ENCODE peak calls at places on chromosome 12, in nine cellular contexts. R, S, X, N, G, F, W, U and B are unnamed samples.

GRCh38 chr12:116318738-116319050 is 41.2 kb upstream of the MED13L start:
- DNase-seq in R (no peak), S (peak; percentile 63), X (no peak), N (no peak), G (no peak), F (no peak), W (peak; percentile 25), U (no peak), B (no peak)

GRCh38 chr12:90023207-90023870 is 314.7 kb upstream of the ATP2B1 start:
- DNase-seq in R (no peak), S (no peak), X (no peak), N (no peak), G (no peak), F (no peak), W (no peak), U (no peak), B (no peak)

GRCh38 chr12:114481200-114481535 is 75.2 kb upstream of the TBX5 start:
- DNase-seq in R (no peak), S (no peak), X (no peak), N (no peak), G (no peak), F (no peak), W (no peak), U (no peak), B (no peak)

GRCh38 chr12:120242971-120243699 is 22.4 kb downstream of the PXN start:
- DNase-seq in R (no peak), S (no peak), X (no peak), N (no peak), G (no peak), F (no peak), W (no peak), U (no peak), B (no peak)

GRCh38 chr12:111027431-111027830 is 107.1 kb upstream of the MYL2 start:
- DNase-seq in R (no peak), S (no peak), X (no peak), N (no peak), G (no peak), F (no peak), W (no peak), U (no peak), B (no peak)

GRCh38 chr12:49763006-49763591 is 21.7 kb downstream of the TMBIM6 start:
- DNase-seq in R (peak; percentile 76), S (peak; percentile 49), X (peak; percentile 57), N (peak; percentile 92), G (peak; percentile 81), F (peak; percentile 60), W (peak; percentile 62), U (no peak), B (peak; percentile 59)

GRCh38 chr12:120999191-121000120 is 16.8 kb downstream of the C12orf43 start:
- DNase-seq in R (no peak), S (no peak), X (no peak), N (peak; percentile 81), G (no peak), F (no peak), W (peak; percentile 35), U (no peak), B (no peak)

GRCh38 chr12:42815068-42815467 is 225.5 kb upstream of the PRICKLE1 start:
- DNase-seq in R (no peak), S (no peak), X (no peak), N (no peak), G (no peak), F (no peak), W (no peak), U (no peak), B (no peak)

GRCh38 chr12:120677765-120678473 is 9.0 kb upstream of the MLEC start:
- DNase-seq in R (peak; percentile 22), S (no peak), X (no peak), N (peak; percentile 41), G (peak; percentile 37), F (no peak), W (no peak), U (peak; percentile 40), B (peak; percentile 49)

GRCh38 chr12:23760495-23760894 is 189.0 kb downstream of the SOX5 start:
- DNase-seq in R (no peak), S (no peak), X (no peak), N (peak; percentile 53), G (no peak), F (no peak), W (no peak), U (no peak), B (no peak)

GRCh38 chr12:386651-387050 is 2.5 kb downstream of the KDM5A start:
- DNase-seq in R (no peak), S (no peak), X (no peak), N (no peak), G (no peak), F (no peak), W (no peak), U (no peak), B (no peak)

GRCh38 chr12:388547-389137 is 478 bp downstream of the KDM5A start:
- DNase-seq in R (peak; percentile 24), S (no peak), X (no peak), N (no peak), G (peak; percentile 33), F (no peak), W (peak; percentile 7), U (no peak), B (no peak)

GRCh38 chr12:388012-388411 is 1.1 kb downstream of the KDM5A start:
- DNase-seq in R (no peak), S (no peak), X (no peak), N (no peak), G (no peak), F (no peak), W (no peak), U (no peak), B (no peak)

DNA sequence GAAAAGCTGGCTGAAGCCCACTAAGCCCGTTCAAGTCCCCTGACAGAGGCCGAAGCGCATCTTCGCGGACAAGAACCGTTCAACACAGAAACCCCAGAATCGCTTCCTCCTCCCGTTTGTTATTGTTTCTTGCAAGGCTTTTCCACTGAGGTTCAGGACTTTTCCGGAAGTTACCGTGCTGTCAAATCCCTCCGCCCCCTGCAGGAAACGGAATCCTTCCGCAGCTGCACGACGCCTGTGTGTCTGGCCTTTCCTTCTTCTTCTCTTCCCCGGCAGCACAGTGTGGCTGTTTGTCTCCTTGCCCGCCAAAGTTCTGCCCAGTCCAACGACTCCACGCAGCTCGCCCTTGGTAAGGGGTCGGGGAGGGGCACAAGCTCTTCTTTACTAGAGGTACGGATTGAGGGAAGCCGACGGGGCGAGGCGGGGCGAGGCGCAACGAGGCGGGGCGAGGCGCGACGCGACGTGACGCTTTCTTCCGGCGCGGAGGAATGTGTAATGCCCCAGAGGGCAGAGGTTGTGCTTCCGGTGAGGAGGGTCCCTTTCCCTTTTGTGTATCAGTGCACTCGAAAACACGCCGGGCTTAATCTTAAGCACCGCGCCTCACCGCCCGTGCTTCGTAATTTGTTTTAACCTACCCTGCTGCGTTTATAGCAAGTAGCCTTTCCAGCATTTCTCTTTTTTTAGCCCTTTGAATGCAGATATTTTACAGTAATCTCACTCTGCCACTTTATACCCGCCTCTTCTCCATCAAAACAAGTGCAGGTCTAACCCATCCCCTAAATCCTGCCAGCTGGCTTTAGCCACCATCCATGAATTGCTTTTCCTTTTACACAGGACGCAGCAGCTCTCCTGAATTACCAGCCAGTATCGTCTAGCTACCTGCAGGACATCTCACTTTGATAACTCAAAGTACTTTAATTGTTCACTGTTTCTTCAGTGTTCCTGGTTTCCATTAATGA is at the start of gene KDM5A:
- DNase-seq in R (peak; percentile 89), S (peak; percentile 90), X (peak; percentile 70), N (peak; percentile 88), G (peak; percentile 92), F (peak; percentile 91), W (peak; percentile 92), U (peak; percentile 75), B (peak; percentile 70)
- TF ChIP-seq POLR2A in R (peak; percentile 73), S (no peak), X (peak; percentile 94), N (peak; percentile 85), G (peak; percentile 52), F (peak; percentile 53), W (peak; percentile 75), U (peak; percentile 43), B (peak; percentile 67)

GRCh38 chr12:93632383-93632782 is 44.8 kb upstream of the CRADD start:
- DNase-seq in R (no peak), S (no peak), X (no peak), N (peak; percentile 14), G (no peak), F (no peak), W (no peak), U (no peak), B (no peak)
- TF ChIP-seq POLR2A in R (no peak), S (no peak), X (no peak), N (no peak), G (no peak), F (no peak), W (no peak), U (no peak), B (no peak)

DNA sequence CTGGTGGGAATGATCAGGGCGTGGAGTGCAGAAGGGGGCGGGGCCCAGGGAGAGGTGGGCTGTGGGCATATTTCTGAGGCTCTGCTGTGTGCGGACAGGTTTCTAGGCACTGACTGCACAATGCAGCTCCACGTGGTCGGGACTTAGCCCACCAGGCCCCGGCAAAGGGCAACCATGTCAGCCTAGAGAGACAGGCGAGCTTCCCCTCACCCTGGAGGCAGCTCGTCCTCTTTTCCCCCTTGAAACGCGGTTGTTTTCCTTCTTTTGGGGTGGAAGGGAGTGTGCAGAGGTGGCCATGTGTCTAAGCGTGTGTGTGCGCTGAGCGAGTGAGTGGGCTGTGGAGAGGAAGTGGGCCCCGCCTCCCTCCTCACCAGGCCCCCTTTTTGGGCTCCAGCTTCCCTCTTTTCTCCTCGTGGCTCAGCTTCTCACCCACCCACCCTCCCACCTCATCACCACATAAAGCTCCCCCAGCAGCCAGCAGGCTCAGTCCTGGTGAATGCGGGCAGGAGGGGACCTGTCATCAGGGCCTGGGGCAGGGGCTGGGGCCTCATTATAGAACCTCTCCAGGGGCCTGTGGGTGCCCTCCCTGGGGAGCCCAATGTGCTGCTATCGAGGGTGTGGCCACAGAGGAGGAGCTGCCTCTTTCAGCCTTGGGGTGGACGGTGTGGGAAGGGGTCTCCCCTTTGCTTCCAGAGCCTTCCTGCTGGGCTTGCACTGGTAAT is 22.0 kb downstream of the LRTM2 start:
- DNase-seq in R (no peak), S (no peak), X (no peak), N (peak; percentile 26), G (no peak), F (no peak), W (no peak), U (no peak), B (no peak)
- TF ChIP-seq POLR2A in R (no peak), S (no peak), X (no peak), N (no peak), G (no peak), F (no peak), W (no peak), U (no peak), B (no peak)

GRCh38 chr12:6954754-6955461 is 3.8 kb downstream of the PTPN6 start:
- DNase-seq in R (no peak), S (no peak), X (no peak), N (no peak), G (no peak), F (no peak), W (no peak), U (no peak), B (no peak)

GRCh38 chr12:6954316-6954710 is 3.2 kb downstream of the PTPN6 start:
- DNase-seq in R (no peak), S (no peak), X (no peak), N (no peak), G (no peak), F (no peak), W (no peak), U (no peak), B (no peak)

GRCh38 chr12:6952121-6952859 is 1.1 kb downstream of the PTPN6 start:
- DNase-seq in R (no peak), S (no peak), X (no peak), N (no peak), G (no peak), F (no peak), W (no peak), U (no peak), B (no peak)

GRCh38 chr12:6952860-6953416 is 1.8 kb downstream of the PTPN6 start:
- DNase-seq in R (no peak), S (no peak), X (no peak), N (no peak), G (no peak), F (no peak), W (no peak), U (no peak), B (no peak)

GRCh38 chr12:6953417-6954315 is 2.5 kb downstream of the PTPN6 start:
- DNase-seq in R (no peak), S (no peak), X (no peak), N (no peak), G (no peak), F (no peak), W (peak; percentile 66), U (no peak), B (no peak)
- TF ChIP-seq POLR2A in R (no peak), S (no peak), X (peak; percentile 98), N (no peak), G (no peak), F (no peak), W (peak; percentile 21), U (no peak), B (peak; percentile 97)